ENCODE peak calls at places on chromosomes 3 and 15, in ten cellular contexts. One of them, this sample, is unnamed.

GRCh38 chr3:196604548-196604947 is 34.9 kb upstream of the NRROS start:
- DNase-seq in ovary: no peak
- DNase-seq in BE2C: no peak
- DNase-seq in A673: peak
- DNase-seq in psoas muscle: no peak
- DNase-seq in foreskin fibroblast: no peak
- DNase-seq in fibroblast of lung: no peak
- DNase-seq in heart left ventricle: no peak
- DNase-seq in left ventricle myocardium inferior: no peak
- DNase-seq in GM12878: no peak
- DNase-seq in this sample: no peak

GRCh38 chr15:90623854-90624253 is 93.3 kb upstream of the BLM start:
- DNase-seq in ovary: no peak
- DNase-seq in BE2C: no peak
- DNase-seq in A673: no peak
- DNase-seq in psoas muscle: no peak
- DNase-seq in foreskin fibroblast: no peak
- DNase-seq in fibroblast of lung: no peak
- DNase-seq in heart left ventricle: no peak
- DNase-seq in left ventricle myocardium inferior: no peak
- DNase-seq in GM12878: no peak
- DNase-seq in this sample: no peak

GRCh38 chr3:12393894-12394293 is 90.4 kb upstream of the TSEN2 start:
- DNase-seq in ovary: no peak
- DNase-seq in BE2C: no peak
- DNase-seq in A673: peak
- DNase-seq in psoas muscle: no peak
- DNase-seq in foreskin fibroblast: peak
- DNase-seq in fibroblast of lung: peak
- DNase-seq in heart left ventricle: no peak
- DNase-seq in left ventricle myocardium inferior: no peak
- DNase-seq in GM12878: no peak
- DNase-seq in this sample: peak

GRCh38 chr15:83206971-83207621 is 527 bp downstream of the HDGFL3 start:
- DNase-seq in ovary: peak
- DNase-seq in BE2C: peak
- DNase-seq in A673: peak
- DNase-seq in psoas muscle: peak
- DNase-seq in foreskin fibroblast: peak
- DNase-seq in fibroblast of lung: peak
- DNase-seq in heart left ventricle: peak
- DNase-seq in left ventricle myocardium inferior: peak
- DNase-seq in GM12878: no peak
- DNase-seq in this sample: peak

GRCh38 chr3:35224571-35225280 is 414.6 kb upstream of the ARPP21 start:
- DNase-seq in ovary: no peak
- DNase-seq in BE2C: no peak
- DNase-seq in A673: peak
- DNase-seq in psoas muscle: no peak
- DNase-seq in foreskin fibroblast: no peak
- DNase-seq in fibroblast of lung: peak
- DNase-seq in heart left ventricle: no peak
- DNase-seq in left ventricle myocardium inferior: no peak
- DNase-seq in GM12878: no peak
- DNase-seq in this sample: no peak

GRCh38 chr3:107240183-107241091 is 136.8 kb upstream of the CCDC54 start:
- DNase-seq in ovary: peak
- DNase-seq in BE2C: peak
- DNase-seq in A673: peak
- DNase-seq in psoas muscle: peak
- DNase-seq in foreskin fibroblast: peak
- DNase-seq in fibroblast of lung: peak
- DNase-seq in heart left ventricle: peak
- DNase-seq in left ventricle myocardium inferior: peak
- DNase-seq in GM12878: peak
- DNase-seq in this sample: peak

GRCh38 chr15:78727561-78727960 is 83.7 kb downstream of the ADAMTS7 start:
- DNase-seq in ovary: no peak
- DNase-seq in BE2C: no peak
- DNase-seq in A673: no peak
- DNase-seq in psoas muscle: no peak
- DNase-seq in foreskin fibroblast: no peak
- DNase-seq in fibroblast of lung: peak
- DNase-seq in heart left ventricle: no peak
- DNase-seq in left ventricle myocardium inferior: no peak
- DNase-seq in GM12878: no peak
- DNase-seq in this sample: peak

GRCh38 chr3:9883676-9884554 is 3.9 kb upstream of the CIDEC start:
- DNase-seq in ovary: no peak
- DNase-seq in BE2C: no peak
- DNase-seq in A673: no peak
- DNase-seq in psoas muscle: no peak
- DNase-seq in foreskin fibroblast: peak
- DNase-seq in fibroblast of lung: peak
- DNase-seq in heart left ventricle: no peak
- DNase-seq in left ventricle myocardium inferior: no peak
- DNase-seq in GM12878: no peak
- DNase-seq in this sample: no peak

GRCh38 chr3:69541823-69542264 is 156.0 kb upstream of the FRMD4B start:
- DNase-seq in ovary: no peak
- DNase-seq in BE2C: peak
- DNase-seq in A673: no peak
- DNase-seq in psoas muscle: peak
- DNase-seq in foreskin fibroblast: no peak
- DNase-seq in fibroblast of lung: no peak
- DNase-seq in heart left ventricle: peak
- DNase-seq in left ventricle myocardium inferior: peak
- DNase-seq in GM12878: no peak
- DNase-seq in this sample: no peak

GRCh38 chr3:167605871-167606270 is 47.9 kb downstream of the WDR49 start:
- DNase-seq in ovary: no peak
- DNase-seq in BE2C: no peak
- DNase-seq in A673: no peak
- DNase-seq in psoas muscle: no peak
- DNase-seq in foreskin fibroblast: no peak
- DNase-seq in fibroblast of lung: no peak
- DNase-seq in heart left ventricle: no peak
- DNase-seq in left ventricle myocardium inferior: no peak
- DNase-seq in GM12878: no peak
- DNase-seq in this sample: no peak

DNA sequence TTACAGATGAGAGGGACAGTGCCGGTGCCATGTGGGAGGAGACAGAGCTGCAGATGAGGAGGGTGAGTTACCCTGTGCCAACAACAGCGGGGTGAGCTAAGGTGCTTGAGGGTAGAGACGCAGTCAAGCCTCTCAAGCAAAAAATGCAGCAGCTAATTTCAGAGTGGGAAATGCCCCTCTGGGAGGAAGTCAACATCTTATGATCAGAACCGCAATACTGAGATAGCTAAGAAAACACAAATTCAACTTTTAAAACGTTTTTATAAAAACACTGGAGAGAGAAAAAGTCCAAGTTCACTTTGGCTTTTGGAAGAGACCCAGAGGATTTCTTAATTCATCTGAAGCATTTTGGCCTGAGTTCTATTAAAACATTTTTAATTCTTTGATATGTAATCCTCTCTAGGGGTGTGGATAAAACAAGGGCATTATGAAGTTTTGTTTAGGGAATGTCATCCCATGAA is 319.2 kb downstream of the SLC9A9 start:
- DNase-seq in ovary: no peak
- DNase-seq in BE2C: no peak
- DNase-seq in A673: no peak
- DNase-seq in psoas muscle: peak
- DNase-seq in foreskin fibroblast: peak
- DNase-seq in fibroblast of lung: no peak
- DNase-seq in heart left ventricle: peak
- DNase-seq in left ventricle myocardium inferior: no peak
- DNase-seq in GM12878: peak
- DNase-seq in this sample: peak
- H3K4me3 ChIP-seq in ovary: no peak
- H3K4me3 ChIP-seq in BE2C: no peak
- H3K4me3 ChIP-seq in A673: no peak
- H3K4me3 ChIP-seq in psoas muscle: no peak
- H3K4me3 ChIP-seq in foreskin fibroblast: no peak
- H3K4me3 ChIP-seq in fibroblast of lung: no peak
- H3K4me3 ChIP-seq in heart left ventricle: no peak
- H3K4me3 ChIP-seq in left ventricle myocardium inferior: no peak
- H3K4me3 ChIP-seq in GM12878: no peak
- H3K4me3 ChIP-seq in this sample: no peak

GRCh38 chr3:190121061-190121765 is 516 bp upstream of the P3H2 start:
- DNase-seq in ovary: no peak
- DNase-seq in BE2C: no peak
- DNase-seq in A673: no peak
- DNase-seq in psoas muscle: no peak
- DNase-seq in foreskin fibroblast: no peak
- DNase-seq in fibroblast of lung: no peak
- DNase-seq in heart left ventricle: no peak
- DNase-seq in left ventricle myocardium inferior: no peak
- DNase-seq in GM12878: no peak
- DNase-seq in this sample: no peak
- TF ChIP-seq CTCF in ovary: no peak
- TF ChIP-seq CTCF in BE2C: no peak
- TF ChIP-seq CTCF in A673: no peak
- TF ChIP-seq CTCF in psoas muscle: no peak
- TF ChIP-seq CTCF in foreskin fibroblast: no peak
- TF ChIP-seq CTCF in fibroblast of lung: no peak
- TF ChIP-seq CTCF in heart left ventricle: no peak
- TF ChIP-seq CTCF in left ventricle myocardium inferior: no peak
- TF ChIP-seq CTCF in GM12878: no peak
- TF ChIP-seq CTCF in this sample: no peak

GRCh38 chr3:59595830-59596229 is 546.0 kb upstream of the CFAP20DC start:
- DNase-seq in ovary: no peak
- DNase-seq in BE2C: no peak
- DNase-seq in A673: no peak
- DNase-seq in psoas muscle: no peak
- DNase-seq in foreskin fibroblast: no peak
- DNase-seq in fibroblast of lung: no peak
- DNase-seq in heart left ventricle: no peak
- DNase-seq in left ventricle myocardium inferior: no peak
- DNase-seq in GM12878: no peak
- DNase-seq in this sample: no peak
- H3K4me3 ChIP-seq in ovary: no peak
- H3K4me3 ChIP-seq in BE2C: no peak
- H3K4me3 ChIP-seq in A673: no peak
- H3K4me3 ChIP-seq in psoas muscle: no peak
- H3K4me3 ChIP-seq in foreskin fibroblast: no peak
- H3K4me3 ChIP-seq in fibroblast of lung: no peak
- H3K4me3 ChIP-seq in heart left ventricle: no peak
- H3K4me3 ChIP-seq in left ventricle myocardium inferior: no peak
- H3K4me3 ChIP-seq in GM12878: no peak
- H3K4me3 ChIP-seq in this sample: no peak

GRCh38 chr3:112734718-112735350 is 93.9 kb upstream of the CCDC80 start:
- DNase-seq in ovary: no peak
- DNase-seq in BE2C: peak
- DNase-seq in A673: peak
- DNase-seq in psoas muscle: no peak
- DNase-seq in foreskin fibroblast: peak
- DNase-seq in fibroblast of lung: peak
- DNase-seq in heart left ventricle: peak
- DNase-seq in left ventricle myocardium inferior: no peak
- DNase-seq in GM12878: peak
- DNase-seq in this sample: peak

GRCh38 chr3:112734171-112734570 is 93.2 kb upstream of the CCDC80 start:
- DNase-seq in ovary: no peak
- DNase-seq in BE2C: no peak
- DNase-seq in A673: no peak
- DNase-seq in psoas muscle: no peak
- DNase-seq in foreskin fibroblast: peak
- DNase-seq in fibroblast of lung: peak
- DNase-seq in heart left ventricle: no peak
- DNase-seq in left ventricle myocardium inferior: no peak
- DNase-seq in GM12878: no peak
- DNase-seq in this sample: peak

GRCh38 chr3:112735927-112736326 is 95.0 kb upstream of the CCDC80 start:
- DNase-seq in ovary: no peak
- DNase-seq in BE2C: no peak
- DNase-seq in A673: no peak
- DNase-seq in psoas muscle: no peak
- DNase-seq in foreskin fibroblast: no peak
- DNase-seq in fibroblast of lung: no peak
- DNase-seq in heart left ventricle: no peak
- DNase-seq in left ventricle myocardium inferior: no peak
- DNase-seq in GM12878: no peak
- DNase-seq in this sample: no peak

GRCh38 chr3:112730210-112730609 is 89.3 kb upstream of the CCDC80 start:
- DNase-seq in ovary: no peak
- DNase-seq in BE2C: no peak
- DNase-seq in A673: no peak
- DNase-seq in psoas muscle: no peak
- DNase-seq in foreskin fibroblast: no peak
- DNase-seq in fibroblast of lung: no peak
- DNase-seq in heart left ventricle: no peak
- DNase-seq in left ventricle myocardium inferior: no peak
- DNase-seq in GM12878: no peak
- DNase-seq in this sample: peak
- TF ChIP-seq CTCF in ovary: no peak
- TF ChIP-seq CTCF in BE2C: no peak
- TF ChIP-seq CTCF in A673: no peak
- TF ChIP-seq CTCF in psoas muscle: no peak
- TF ChIP-seq CTCF in foreskin fibroblast: no peak
- TF ChIP-seq CTCF in fibroblast of lung: peak
- TF ChIP-seq CTCF in heart left ventricle: no peak
- TF ChIP-seq CTCF in left ventricle myocardium inferior: no peak
- TF ChIP-seq CTCF in GM12878: no peak
- TF ChIP-seq CTCF in this sample: peak

GRCh38 chr3:123628996-123629746 is 44.3 kb upstream of the HACD2 start:
- DNase-seq in ovary: no peak
- DNase-seq in BE2C: no peak
- DNase-seq in A673: no peak
- DNase-seq in psoas muscle: no peak
- DNase-seq in foreskin fibroblast: no peak
- DNase-seq in fibroblast of lung: no peak
- DNase-seq in heart left ventricle: no peak
- DNase-seq in left ventricle myocardium inferior: no peak
- DNase-seq in GM12878: no peak
- DNase-seq in this sample: no peak

GRCh38 chr3:123624302-123624701 is 39.4 kb upstream of the HACD2 start:
- DNase-seq in ovary: no peak
- DNase-seq in BE2C: no peak
- DNase-seq in A673: no peak
- DNase-seq in psoas muscle: no peak
- DNase-seq in foreskin fibroblast: no peak
- DNase-seq in fibroblast of lung: no peak
- DNase-seq in heart left ventricle: no peak
- DNase-seq in left ventricle myocardium inferior: no peak
- DNase-seq in GM12878: no peak
- DNase-seq in this sample: no peak

GRCh38 chr3:123627673-123628670 is 43.1 kb upstream of the HACD2 start:
- DNase-seq in ovary: no peak
- DNase-seq in BE2C: no peak
- DNase-seq in A673: no peak
- DNase-seq in psoas muscle: no peak
- DNase-seq in foreskin fibroblast: no peak
- DNase-seq in fibroblast of lung: no peak
- DNase-seq in heart left ventricle: peak
- DNase-seq in left ventricle myocardium inferior: peak
- DNase-seq in GM12878: no peak
- DNase-seq in this sample: no peak

GRCh38 chr3:123629747-123630047 is 44.8 kb upstream of the HACD2 start:
- DNase-seq in ovary: no peak
- DNase-seq in BE2C: no peak
- DNase-seq in A673: no peak
- DNase-seq in psoas muscle: no peak
- DNase-seq in foreskin fibroblast: no peak
- DNase-seq in fibroblast of lung: no peak
- DNase-seq in heart left ventricle: no peak
- DNase-seq in left ventricle myocardium inferior: no peak
- DNase-seq in GM12878: no peak
- DNase-seq in this sample: no peak

GRCh38 chr3:123626881-123627280 is 42.0 kb upstream of the HACD2 start:
- DNase-seq in ovary: no peak
- DNase-seq in BE2C: no peak
- DNase-seq in A673: no peak
- DNase-seq in psoas muscle: no peak
- DNase-seq in foreskin fibroblast: no peak
- DNase-seq in fibroblast of lung: no peak
- DNase-seq in heart left ventricle: no peak
- DNase-seq in left ventricle myocardium inferior: no peak
- DNase-seq in GM12878: no peak
- DNase-seq in this sample: no peak
- H3K4me3 ChIP-seq in ovary: no peak
- H3K4me3 ChIP-seq in BE2C: no peak
- H3K4me3 ChIP-seq in A673: no peak
- H3K4me3 ChIP-seq in psoas muscle: no peak
- H3K4me3 ChIP-seq in foreskin fibroblast: no peak
- H3K4me3 ChIP-seq in fibroblast of lung: no peak
- H3K4me3 ChIP-seq in heart left ventricle: no peak
- H3K4me3 ChIP-seq in left ventricle myocardium inferior: no peak
- H3K4me3 ChIP-seq in GM12878: no peak
- H3K4me3 ChIP-seq in this sample: no peak

This sample was measured in fibroblast of pulmonary artery.